ENCODE peak calls at places on chromosomes 5 and 9, in eight cellular contexts. One of them, this sample, is unnamed.

GRCh38 chr9:93622725-93623124 is 46.3 kb downstream of the PHF2 start:
- DNase-seq in activated CD8-positive, alpha-beta memory T cell treated with anti-CD3 and anti-CD28 coated beads for 4 hours: no peak
- DNase-seq in KBM-7: no peak
- DNase-seq in fibroblast of lung: no peak
- DNase-seq in neural progenitor cell: no peak
- DNase-seq in HTR-8/SVneo: no peak
- DNase-seq in fibroblast of pulmonary artery: no peak
- DNase-seq in foreskin keratinocyte: no peak
- DNase-seq in this sample: no peak

GRCh38 chr9:6893350-6894131 is 135.8 kb downstream of the KDM4C start:
- DNase-seq in activated CD8-positive, alpha-beta memory T cell treated with anti-CD3 and anti-CD28 coated beads for 4 hours: no peak
- DNase-seq in KBM-7: no peak
- DNase-seq in fibroblast of lung: no peak
- DNase-seq in neural progenitor cell: no peak
- DNase-seq in HTR-8/SVneo: no peak
- DNase-seq in fibroblast of pulmonary artery: no peak
- DNase-seq in foreskin keratinocyte: no peak
- DNase-seq in this sample: no peak

GRCh38 chr5:149371296-149371962 is 7.7 kb downstream of the IL17B start:
- DNase-seq in activated CD8-positive, alpha-beta memory T cell treated with anti-CD3 and anti-CD28 coated beads for 4 hours: peak; percentile 46
- DNase-seq in KBM-7: peak; percentile 77
- DNase-seq in fibroblast of lung: peak; percentile 33
- DNase-seq in neural progenitor cell: peak; percentile 83
- DNase-seq in HTR-8/SVneo: peak; percentile 64
- DNase-seq in fibroblast of pulmonary artery: peak; percentile 65
- DNase-seq in foreskin keratinocyte: peak; percentile 34
- DNase-seq in this sample: no peak

GRCh38 chr9:115117999-115118470 is at the start of gene TNC:
- DNase-seq in activated CD8-positive, alpha-beta memory T cell treated with anti-CD3 and anti-CD28 coated beads for 4 hours: no peak
- DNase-seq in KBM-7: no peak
- DNase-seq in fibroblast of lung: peak; percentile 92
- DNase-seq in neural progenitor cell: peak; percentile 87
- DNase-seq in HTR-8/SVneo: peak; percentile 28
- DNase-seq in fibroblast of pulmonary artery: peak; percentile 85
- DNase-seq in foreskin keratinocyte: peak; percentile 90
- DNase-seq in this sample: no peak

GRCh38 chr9:116278326-116278725 is 124.7 kb downstream of the PAPPA start:
- DNase-seq in activated CD8-positive, alpha-beta memory T cell treated with anti-CD3 and anti-CD28 coated beads for 4 hours: no peak
- DNase-seq in KBM-7: no peak
- DNase-seq in fibroblast of lung: peak; percentile 18
- DNase-seq in neural progenitor cell: no peak
- DNase-seq in HTR-8/SVneo: no peak
- DNase-seq in fibroblast of pulmonary artery: peak; percentile 34
- DNase-seq in foreskin keratinocyte: no peak
- DNase-seq in this sample: no peak

GRCh38 chr9:113620377-113621161 is 157.0 kb downstream of the RGS3 start:
- DNase-seq in activated CD8-positive, alpha-beta memory T cell treated with anti-CD3 and anti-CD28 coated beads for 4 hours: no peak
- DNase-seq in KBM-7: no peak
- DNase-seq in fibroblast of lung: peak; percentile 96
- DNase-seq in neural progenitor cell: peak; percentile 48
- DNase-seq in HTR-8/SVneo: peak; percentile 89
- DNase-seq in fibroblast of pulmonary artery: peak; percentile 94
- DNase-seq in foreskin keratinocyte: peak; percentile 88
- DNase-seq in this sample: no peak

GRCh38 chr5:176618783-176619182 is 8.8 kb upstream of the GPRIN1 start:
- DNase-seq in activated CD8-positive, alpha-beta memory T cell treated with anti-CD3 and anti-CD28 coated beads for 4 hours: no peak
- DNase-seq in KBM-7: no peak
- DNase-seq in fibroblast of lung: no peak
- DNase-seq in neural progenitor cell: no peak
- DNase-seq in HTR-8/SVneo: no peak
- DNase-seq in fibroblast of pulmonary artery: no peak
- DNase-seq in foreskin keratinocyte: no peak
- DNase-seq in this sample: no peak

GRCh38 chr9:15136646-15137045 is 170.4 kb downstream of the TTC39B start:
- DNase-seq in activated CD8-positive, alpha-beta memory T cell treated with anti-CD3 and anti-CD28 coated beads for 4 hours: no peak
- DNase-seq in KBM-7: peak; percentile 4
- DNase-seq in fibroblast of lung: no peak
- DNase-seq in neural progenitor cell: no peak
- DNase-seq in HTR-8/SVneo: no peak
- DNase-seq in fibroblast of pulmonary artery: no peak
- DNase-seq in foreskin keratinocyte: peak; percentile 13
- DNase-seq in this sample: no peak

GRCh38 chr5:40681351-40682311 is 1.9 kb downstream of the PTGER4 start:
- DNase-seq in activated CD8-positive, alpha-beta memory T cell treated with anti-CD3 and anti-CD28 coated beads for 4 hours: no peak
- DNase-seq in KBM-7: no peak
- DNase-seq in fibroblast of lung: peak; percentile 31
- DNase-seq in neural progenitor cell: peak; percentile 63
- DNase-seq in HTR-8/SVneo: no peak
- DNase-seq in fibroblast of pulmonary artery: no peak
- DNase-seq in foreskin keratinocyte: no peak
- DNase-seq in this sample: no peak

GRCh38 chr9:23686257-23686656 is 139.8 kb downstream of the ELAVL2 start:
- DNase-seq in activated CD8-positive, alpha-beta memory T cell treated with anti-CD3 and anti-CD28 coated beads for 4 hours: no peak
- DNase-seq in KBM-7: no peak
- DNase-seq in fibroblast of lung: peak; percentile 91
- DNase-seq in neural progenitor cell: no peak
- DNase-seq in HTR-8/SVneo: no peak
- DNase-seq in fibroblast of pulmonary artery: no peak
- DNase-seq in foreskin keratinocyte: peak; percentile 88
- DNase-seq in this sample: no peak

GRCh38 chr5:16693879-16694278 is 77.1 kb upstream of the RETREG1 start:
- DNase-seq in activated CD8-positive, alpha-beta memory T cell treated with anti-CD3 and anti-CD28 coated beads for 4 hours: no peak
- DNase-seq in KBM-7: no peak
- DNase-seq in fibroblast of lung: no peak
- DNase-seq in neural progenitor cell: no peak
- DNase-seq in HTR-8/SVneo: no peak
- DNase-seq in fibroblast of pulmonary artery: no peak
- DNase-seq in foreskin keratinocyte: no peak
- DNase-seq in this sample: no peak

GRCh38 chr5:132256086-132256782 is 1.3 kb upstream of the PDLIM4 start:
- DNase-seq in activated CD8-positive, alpha-beta memory T cell treated with anti-CD3 and anti-CD28 coated beads for 4 hours: no peak
- DNase-seq in KBM-7: no peak
- DNase-seq in fibroblast of lung: no peak
- DNase-seq in neural progenitor cell: no peak
- DNase-seq in HTR-8/SVneo: no peak
- DNase-seq in fibroblast of pulmonary artery: no peak
- DNase-seq in foreskin keratinocyte: no peak
- DNase-seq in this sample: no peak

GRCh38 chr9:73093016-73093739 is 58.5 kb upstream of the ANXA1 start:
- DNase-seq in activated CD8-positive, alpha-beta memory T cell treated with anti-CD3 and anti-CD28 coated beads for 4 hours: no peak
- DNase-seq in KBM-7: no peak
- DNase-seq in fibroblast of lung: no peak
- DNase-seq in neural progenitor cell: no peak
- DNase-seq in HTR-8/SVneo: no peak
- DNase-seq in fibroblast of pulmonary artery: no peak
- DNase-seq in foreskin keratinocyte: no peak
- DNase-seq in this sample: no peak

GRCh38 chr9:89532944-89533343 is 35.0 kb upstream of the SEMA4D start:
- DNase-seq in activated CD8-positive, alpha-beta memory T cell treated with anti-CD3 and anti-CD28 coated beads for 4 hours: no peak
- DNase-seq in KBM-7: no peak
- DNase-seq in fibroblast of lung: no peak
- DNase-seq in neural progenitor cell: no peak
- DNase-seq in HTR-8/SVneo: no peak
- DNase-seq in fibroblast of pulmonary artery: no peak
- DNase-seq in foreskin keratinocyte: no peak
- DNase-seq in this sample: no peak

GRCh38 chr5:10832987-10833386 is 72.0 kb upstream of the DAP start:
- DNase-seq in activated CD8-positive, alpha-beta memory T cell treated with anti-CD3 and anti-CD28 coated beads for 4 hours: no peak
- DNase-seq in KBM-7: no peak
- DNase-seq in fibroblast of lung: peak; percentile 13
- DNase-seq in neural progenitor cell: no peak
- DNase-seq in HTR-8/SVneo: no peak
- DNase-seq in fibroblast of pulmonary artery: no peak
- DNase-seq in foreskin keratinocyte: no peak
- DNase-seq in this sample: no peak

This sample was measured in AG04449.